ENCODE peak calls at places on chromosomes 16 and 17, in seven cellular contexts. A is body of pancreas; M is neuronal stem cell; B is CD4-positive, CD25-positive, alpha-beta regulatory T cell; U is uterus; F is cardiac muscle cell; V is heart left ventricle. G is an unnamed sample.

GRCh38 chr17:7046127-7046724 is 2.3 kb upstream of the SLC16A11 start:
- DNase-seq in U (no peak), F (no peak), A (peak; percentile 90), V (no peak), M (no peak), B (no peak), G (no peak)

GRCh38 chr17:29568331-29569244 is at the start of gene TP53I13:
- DNase-seq in V (peak; percentile 94), F (peak; percentile 89), M (peak; percentile 86), B (peak; percentile 86), U (peak; percentile 87), A (peak; percentile 91), G (peak; percentile 96)

GRCh38 chr17:66339563-66339962 is 37.1 kb downstream of the PRKCA start:
- DNase-seq in M (no peak), V (no peak), A (no peak), U (no peak), F (no peak), B (no peak), G (no peak)

GRCh38 chr16:20049831-20050230 is 23.9 kb downstream of the GPR139 start:
- DNase-seq in F (no peak), B (no peak), A (no peak), V (no peak), M (no peak), U (no peak), G (no peak)

GRCh38 chr16:66223176-66223780 is 143.2 kb upstream of the CDH5 start:
- DNase-seq in F (peak; percentile 91), A (no peak), U (no peak), V (no peak), M (no peak), B (no peak), G (no peak)

GRCh38 chr16:82432261-82432660 is 194.5 kb upstream of the CDH13 start:
- DNase-seq in M (no peak), F (no peak), A (no peak), B (no peak), U (no peak), V (no peak), G (no peak)

GRCh38 chr17:82947051-82947991 is 107.5 kb upstream of the ZNF750 start:
- DNase-seq in A (no peak), U (peak; percentile 12), B (no peak), M (no peak), F (no peak), V (peak; percentile 22), G (no peak)

GRCh38 chr16:55568151-55568693 is 1.7 kb downstream of the CAPNS2 start:
- DNase-seq in A (no peak), V (no peak), U (no peak), B (no peak), F (no peak), M (no peak), G (no peak)

GRCh38 chr17:2101448-2102257 is 46.8 kb downstream of the HIC1 start:
- DNase-seq in M (no peak), U (peak; percentile 70), F (no peak), V (no peak), A (peak; percentile 69), B (peak; percentile 29), G (no peak)

GRCh38 chr17:78658281-78658785 is 81.1 kb upstream of the DNAH17 start:
- DNase-seq in M (no peak), B (no peak), V (no peak), F (no peak), U (no peak), A (no peak), G (no peak)

GRCh38 chr16:27340654-27341053 is 26.9 kb downstream of the IL4R start:
- DNase-seq in V (no peak), U (no peak), B (no peak), F (no peak), A (no peak), M (no peak), G (no peak)

GRCh38 chr17:77666480-77666879 is 292.0 kb upstream of the TNRC6C start:
- DNase-seq in B (no peak), U (no peak), F (no peak), M (no peak), A (no peak), V (no peak), G (no peak)

GRCh38 chr17:28174352-28175046 is 132.0 kb downstream of the NLK start:
- DNase-seq in A (no peak), U (no peak), V (no peak), M (no peak), F (no peak), B (peak; percentile 47), G (no peak)

GRCh38 chr17:70622382-70623260 is 453.3 kb downstream of the KCNJ2 start:
- DNase-seq in V (no peak), B (no peak), M (peak; percentile 56), U (no peak), F (peak; percentile 46), A (peak; percentile 42), G (no peak)

GRCh38 chr17:22251493-22251892 is 559.2 kb downstream of the KCNJ18 start:
- DNase-seq in A (no peak), M (no peak), V (no peak), U (no peak), B (no peak), F (no peak), G (no peak)

DNA sequence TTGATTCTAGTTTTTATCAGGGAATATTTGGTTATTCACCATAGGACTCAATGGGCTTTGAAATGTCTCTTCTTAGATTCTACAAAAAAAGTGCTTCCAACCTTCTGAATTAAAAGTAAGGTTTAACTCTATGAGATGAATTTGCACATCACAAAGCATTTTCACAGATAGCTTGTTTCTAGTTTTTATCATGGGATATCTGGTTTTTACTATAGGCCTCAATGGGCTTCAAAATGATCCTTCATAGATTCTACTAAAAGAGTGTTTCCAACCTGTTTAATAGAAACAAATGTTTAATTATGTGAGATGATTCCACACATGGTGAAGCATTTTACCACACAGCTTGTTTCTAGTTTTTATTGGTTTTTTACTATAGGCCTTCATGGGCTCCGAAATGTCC is 560.7 kb downstream of the KCNJ18 start:
- DNase-seq in F (no peak), U (no peak), M (no peak), V (no peak), B (no peak), A (no peak), G (no peak)
- H3K9me3 ChIP-seq in F (no peaks in the 10 kb centered on the region), U (no peaks in the 10 kb centered on the region), M (no peaks in the 10 kb centered on the region), V (no peaks in the 10 kb centered on the region), B (peaks cover 12% of the 10 kb centered on the region), A (no peaks in the 10 kb centered on the region), G (peaks cover 9% of the 10 kb centered on the region)

GRCh38 chr17:36814958-36815357 is 122.3 kb upstream of the LHX1 start:
- DNase-seq in B (no peak), F (no peak), V (no peak), U (no peak), M (no peak), A (no peak), G (no peak)

GRCh38 chr17:36813357-36813756 is 123.9 kb upstream of the LHX1 start:
- DNase-seq in V (no peak), M (no peak), U (no peak), A (no peak), F (no peak), B (no peak), G (no peak)

GRCh38 chr17:36816214-36816613 is 121.1 kb upstream of the LHX1 start:
- DNase-seq in U (no peak), B (no peak), F (no peak), V (no peak), M (no peak), A (no peak), G (no peak)

GRCh38 chr17:36812762-36813161 is 124.5 kb upstream of the LHX1 start:
- DNase-seq in B (no peak), V (no peak), A (no peak), M (no peak), F (no peak), U (no peak), G (peak; percentile 38)

DNA sequence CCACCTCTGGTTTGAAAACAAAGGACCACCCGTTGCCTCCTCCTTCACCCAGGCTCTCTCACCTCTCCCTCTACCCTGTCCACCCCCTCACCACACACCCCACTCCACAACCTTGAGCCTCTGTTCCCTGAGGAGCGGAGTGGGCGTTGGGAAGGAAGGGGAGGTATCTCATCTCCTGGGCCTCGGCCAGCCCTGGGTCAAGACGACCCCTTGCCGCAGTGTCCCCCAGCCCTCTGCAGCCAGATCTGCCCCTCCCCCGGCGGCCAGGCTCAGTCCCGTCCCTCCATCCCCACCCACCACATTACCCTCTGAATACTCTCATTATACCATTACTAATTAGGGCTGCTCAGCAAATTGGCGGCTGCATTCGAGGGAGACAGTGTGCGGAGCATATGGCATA is 123.3 kb upstream of the LHX1 start:
- DNase-seq in V (no peak), B (no peak), U (no peak), F (no peak), A (no peak), M (no peak), G (no peak)
- H3K27me3 ChIP-seq in V (peaks cover 89% of the 10 kb centered on the region), B (peaks cover 6% of the 10 kb centered on the region), U (no peaks in the 10 kb centered on the region), F (peaks cover 42% of the 10 kb centered on the region), A (no peaks in the 10 kb centered on the region), M (no peaks in the 10 kb centered on the region), G (peaks cover 40% of the 10 kb centered on the region)

GRCh38 chr16:89938636-89938885 is 10.0 kb upstream of the DEF8 start:
- DNase-seq in U (no peak), V (peak; percentile 33), F (no peak), A (no peak), M (no peak), B (no peak), G (no peak)

GRCh38 chr16:89936034-89936433 is 12.5 kb upstream of the DEF8 start:
- DNase-seq in V (peak; percentile 21), F (no peak), B (no peak), A (no peak), M (no peak), U (no peak), G (no peak)

GRCh38 chr16:89936508-89936907 is 12.0 kb upstream of the DEF8 start:
- DNase-seq in A (no peak), U (no peak), M (no peak), V (peak; percentile 47), B (no peak), F (no peak), G (no peak)

GRCh38 chr16:89934611-89935553 is 11.7 kb downstream of the TUBB3 start:
- DNase-seq in B (no peak), U (no peak), A (no peak), M (no peak), F (no peak), V (peak; percentile 54), G (no peak)

DNA sequence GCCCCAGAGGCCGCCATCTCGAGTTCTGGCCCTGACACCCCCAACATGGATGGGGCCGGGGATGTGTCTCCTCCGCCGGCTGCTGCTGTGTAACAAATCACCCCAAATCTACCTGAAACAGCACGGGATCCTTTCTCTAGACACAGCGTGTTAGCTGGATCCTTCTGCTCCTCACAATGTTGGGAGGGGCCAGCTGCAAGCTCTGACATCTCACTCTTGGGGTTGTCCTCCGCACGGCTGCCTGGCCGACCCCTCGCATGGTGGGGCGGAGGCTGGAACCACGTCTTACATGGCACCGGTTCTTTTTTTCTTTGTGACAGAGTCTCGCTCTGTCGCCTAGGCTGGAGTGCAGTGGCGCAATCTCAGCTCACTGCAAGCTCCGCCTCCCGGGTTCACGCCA is 11.6 kb upstream of the DEF8 start:
- DNase-seq in V (peak; percentile 35), U (no peak), F (no peak), B (no peak), A (no peak), M (no peak), G (no peak)
- H3K4me3 ChIP-seq in V (no peak overlapping the region), U (no peak overlapping the region), F (no peak overlapping the region), B (no peak overlapping the region), A (no peak overlapping the region), M (no peak overlapping the region), G (no peak overlapping the region)

DNA sequence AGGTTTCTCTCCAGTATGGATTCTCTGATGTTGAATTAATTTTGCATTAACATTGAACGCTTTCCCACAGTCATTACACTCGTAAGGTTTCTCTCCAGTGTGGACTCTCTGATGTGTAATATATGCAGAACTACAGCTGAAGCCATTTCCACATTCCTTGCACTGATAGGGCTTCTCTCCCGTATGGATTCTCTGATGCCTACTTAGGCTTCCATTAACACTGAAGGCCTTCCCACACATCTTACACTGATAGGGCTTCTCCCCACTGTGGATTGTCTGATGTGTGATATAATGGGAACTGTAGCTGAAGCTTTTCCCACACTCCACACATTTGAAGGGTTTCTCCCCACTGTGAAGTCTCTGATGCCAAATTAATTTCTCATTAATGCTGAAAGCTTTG is 7.2 kb upstream of the TLE7 start:
- DNase-seq in F (no peak), U (no peak), V (no peak), A (no peak), B (no peak), M (no peak), G (no peak)
- H3K9me3 ChIP-seq in F (peaks cover 8% of the 10 kb centered on the region), U (peaks cover 93% of the 10 kb centered on the region), V (peaks cover 19% of the 10 kb centered on the region), A (no peaks in the 10 kb centered on the region), B (peaks cover 92% of the 10 kb centered on the region), M (peaks cover 83% of the 10 kb centered on the region), G (peaks cover 16% of the 10 kb centered on the region)